ENCODE peak calls at places on chromosomes 12 and 14, in eight cellular contexts. Z, M, C, F, L, B, V and K are unnamed samples.

GRCh38 chr14:92633274-92633616 is 115.2 kb downstream of the LGMN start:
- DNase-seq in Z (no peak), M (no peak), C (no peak), F (no peak), L (peak; percentile 76), B (peak; percentile 72), V (no peak), K (no peak)

GRCh38 chr14:95838862-95839261 is 37.8 kb upstream of the TUNAR start:
- DNase-seq in Z (no peak), M (no peak), C (no peak), F (no peak), L (no peak), B (no peak), V (no peak), K (no peak)

GRCh38 chr12:47052274-47052673 is 27.1 kb upstream of the PCED1B start:
- DNase-seq in Z (no peak), M (no peak), C (no peak), F (no peak), L (no peak), B (no peak), V (no peak), K (no peak)

GRCh38 chr12:43980627-43981191 is 144.8 kb downstream of the TMEM117 start:
- DNase-seq in Z (no peak), M (no peak), C (no peak), F (no peak), L (no peak), B (no peak), V (no peak), K (no peak)

GRCh38 chr12:113757223-113758002 is 208.7 kb downstream of the RBM19 start:
- DNase-seq in Z (no peak), M (no peak), C (no peak), F (no peak), L (no peak), B (no peak), V (no peak), K (no peak)

GRCh38 chr12:57258977-57259970 is 8.3 kb upstream of the STAC3 start:
- DNase-seq in Z (peak; percentile 62), M (no peak), C (no peak), F (peak; percentile 28), L (no peak), B (no peak), V (peak; percentile 78), K (no peak)

GRCh38 chr14:72075649-72076334 is 143.6 kb downstream of the RGS6 start:
- DNase-seq in Z (no peak), M (no peak), C (no peak), F (no peak), L (no peak), B (no peak), V (no peak), K (no peak)

GRCh38 chr12:120199025-120199424 is 1.9 kb downstream of the RPLP0 start:
- DNase-seq in Z (no peak), M (no peak), C (no peak), F (no peak), L (no peak), B (no peak), V (no peak), K (no peak)

GRCh38 chr14:98234208-98234607 is 1037.8 kb downstream of the BCL11B start:
- DNase-seq in Z (no peak), M (no peak), C (no peak), F (no peak), L (no peak), B (no peak), V (no peak), K (peak; percentile 37)

GRCh38 chr12:19836056-19836455 is 396.8 kb downstream of the AEBP2 start:
- DNase-seq in Z (peak; percentile 9), M (no peak), C (no peak), F (no peak), L (no peak), B (no peak), V (no peak), K (no peak)

GRCh38 chr12:68455676-68456345 is 123.6 kb upstream of the MDM1 start:
- DNase-seq in Z (no peak), M (no peak), C (no peak), F (no peak), L (no peak), B (no peak), V (no peak), K (no peak)

GRCh38 chr14:105173901-105174894 is 5.6 kb upstream of the JAG2 start:
- DNase-seq in Z (no peak), M (no peak), C (no peak), F (no peak), L (no peak), B (no peak), V (no peak), K (peak; percentile 82)

GRCh38 chr12:100279159-100279558 is 12.2 kb downstream of the SCYL2 start:
- DNase-seq in Z (no peak), M (no peak), C (no peak), F (no peak), L (no peak), B (no peak), V (no peak), K (no peak)

GRCh38 chr14:95585971-95586620 is 51.2 kb downstream of the GLRX5 start:
- DNase-seq in Z (no peak), M (no peak), C (no peak), F (no peak), L (no peak), B (no peak), V (no peak), K (no peak)

GRCh38 chr12:24297516-24297915 is 348.0 kb upstream of the SOX5 start:
- DNase-seq in Z (no peak), M (no peak), C (no peak), F (peak; percentile 11), L (no peak), B (no peak), V (no peak), K (no peak)

GRCh38 chr12:71686658-71687025 is 760 bp downstream of the TMEM19 start:
- DNase-seq in Z (no peak), M (no peak), C (no peak), F (no peak), L (no peak), B (no peak), V (no peak), K (no peak)

GRCh38 chr12:54292931-54293241 is 7.9 kb downstream of the NFE2 start:
- DNase-seq in Z (no peak), M (no peak), C (no peak), F (no peak), L (no peak), B (no peak), V (no peak), K (no peak)
- H3K27ac ChIP-seq in Z (no peak overlapping the region), M (no peak overlapping the region), C (no peak overlapping the region), F (no peak overlapping the region), L (no peak overlapping the region), B (no peak overlapping the region), V (no peak overlapping the region), K (peak overlapping the region; percentile 1)

GRCh38 chr12:104662908-104663307 is 206.2 kb downstream of the CHST11 start:
- DNase-seq in Z (no peak), M (no peak), C (no peak), F (no peak), L (no peak), B (no peak), V (no peak), K (no peak)

GRCh38 chr12:104664368-104664767 is 207.6 kb downstream of the CHST11 start:
- DNase-seq in Z (no peak), M (peak; percentile 55), C (no peak), F (no peak), L (no peak), B (no peak), V (no peak), K (no peak)

GRCh38 chr12:104665296-104665695 is 208.5 kb downstream of the CHST11 start:
- DNase-seq in Z (no peak), M (no peak), C (no peak), F (no peak), L (no peak), B (no peak), V (no peak), K (no peak)

GRCh38 chr12:104659058-104659457 is 202.3 kb downstream of the CHST11 start:
- DNase-seq in Z (no peak), M (no peak), C (no peak), F (no peak), L (no peak), B (no peak), V (no peak), K (no peak)

GRCh38 chr12:104662203-104662602 is 205.5 kb downstream of the CHST11 start:
- DNase-seq in Z (no peak), M (no peak), C (no peak), F (no peak), L (no peak), B (no peak), V (no peak), K (no peak)
- H3K27ac ChIP-seq in Z (no peak overlapping the region), M (no peak overlapping the region), C (peak overlapping the region; percentile 2), F (no peak overlapping the region), L (no peak overlapping the region), B (no peak overlapping the region), V (no peak overlapping the region), K (no peak overlapping the region)

GRCh38 chr12:12717586-12718381 is 616 bp downstream of the CDKN1B start:
- DNase-seq in Z (peak; percentile 50), M (no peak), C (peak; percentile 32), F (peak; percentile 41), L (peak; percentile 76), B (peak; percentile 71), V (peak; percentile 27), K (no peak)
- H3K27ac ChIP-seq in Z (peak overlapping the region; percentile 99), M (peak overlapping the region; percentile 84), C (peak overlapping the region; percentile 98), F (peak overlapping the region; percentile 99), L (peak overlapping the region; percentile 99), B (peak overlapping the region; percentile 99), V (peak overlapping the region; percentile 97), K (peak overlapping the region; percentile 99)

GRCh38 chr12:70379856-70380255 is 13.8 kb downstream of the KCNMB4 start:
- DNase-seq in Z (no peak), M (no peak), C (no peak), F (no peak), L (no peak), B (no peak), V (no peak), K (no peak)
- H3K27ac ChIP-seq in Z (no peak overlapping the region), M (no peak overlapping the region), C (no peak overlapping the region), F (no peak overlapping the region), L (no peak overlapping the region), B (no peak overlapping the region), V (no peak overlapping the region), K (no peak overlapping the region)